ENCODE peak calls at places on chromosomes 13 and 19, in nine cellular contexts. H, J, O, Y, I, F, S, B and Q are unnamed samples.

GRCh38 chr13:97119899-97120745 is 102.0 kb upstream of the MBNL2 start:
- DNase-seq in B (peak), J (no peak), O (no peak), Y (no peak), S (no peak), I (no peak), H (no peak), F (no peak), Q (no peak)

GRCh38 chr13:45316210-45316799 is 24.7 kb downstream of the TPT1 start:
- DNase-seq in F (peak), H (no peak), Y (no peak), J (no peak), I (no peak), O (no peak), B (no peak), S (no peak), Q (no peak)

GRCh38 chr13:99133230-99133629 is 67.4 kb upstream of the UBAC2 start:
- DNase-seq in I (no peak), H (no peak), S (no peak), Y (no peak), O (no peak), F (no peak), B (no peak), J (no peak), Q (no peak)

GRCh38 chr13:52004508-52005183 is 6.6 kb downstream of the ATP7B start:
- DNase-seq in F (no peak), O (no peak), H (no peak), B (no peak), Y (no peak), S (no peak), J (no peak), I (no peak), Q (no peak)

GRCh38 chr13:42780044-42780443 is 1.3 kb upstream of the FAM216B start:
- DNase-seq in J (no peak), I (no peak), H (no peak), Y (no peak), F (no peak), B (no peak), O (no peak), S (no peak), Q (no peak)

GRCh38 chr13:108060111-108060510 is 155.2 kb downstream of the LIG4 start:
- DNase-seq in O (no peak), H (no peak), F (peak), B (no peak), I (no peak), J (no peak), Y (no peak), S (no peak), Q (no peak)

GRCh38 chr13:73210218-73210883 is 151.5 kb downstream of the KLF5 start:
- DNase-seq in I (no peak), J (no peak), B (no peak), Y (no peak), O (no peak), H (no peak), F (no peak), S (no peak), Q (no peak)

GRCh38 chr13:74047925-74048324 is 86.3 kb downstream of the KLF12 start:
- DNase-seq in Y (peak), I (no peak), O (no peak), B (no peak), J (no peak), F (no peak), H (no peak), S (no peak), Q (no peak)

GRCh38 chr13:66665991-66666390 is 564.1 kb downstream of the PCDH9 start:
- DNase-seq in S (no peak), H (peak), Y (peak), I (peak), O (no peak), F (peak), J (no peak), B (peak), Q (no peak)

GRCh38 chr19:1313695-1314613 is 28.3 kb downstream of the EFNA2 start:
- DNase-seq in S (no peak), B (no peak), Y (no peak), F (no peak), H (no peak), O (no peak), J (no peak), I (no peak), Q (no peak)

GRCh38 chr19:4776436-4777205 is 14.9 kb upstream of the FEM1A start:
- DNase-seq in H (no peak), O (no peak), B (no peak), I (no peak), F (no peak), J (no peak), Y (no peak), S (no peak), Q (no peak)